ENCODE peak calls at places on chromosomes 5 and 9, in six cellular contexts. E is H9, M is HCT116, Q is fibroblast of lung, O is GM23248, B is neural progenitor cell. Z is an unnamed sample. For H3K79me2 and H4K20me1, the result is how much of the 10 kb centered on the place peaks cover.

GRCh38 chr5:84478603-84479002 is 93.9 kb upstream of the EDIL3 start:
- DNase-seq in B (no peak), E (no peak), Q (no peak), M (no peak), O (no peak), Z (no peak)

GRCh38 chr5:125696762-125697161 is 726.4 kb upstream of the GRAMD2B start:
- DNase-seq in B (no peak), O (peak), Q (peak), M (no peak), E (no peak), Z (no peak)

GRCh38 chr9:34010979-34011378 is 37.7 kb downstream of the UBAP2 start:
- DNase-seq in O (peak), E (no peak), B (no peak), M (peak), Q (peak), Z (peak)

GRCh38 chr9:113471143-113471542 is 7.6 kb downstream of the RGS3 start:
- DNase-seq in O (no peak), Q (no peak), B (no peak), M (no peak), E (no peak), Z (no peak)

GRCh38 chr5:177309351-177310191 is 2.1 kb downstream of the MXD3 start:
- DNase-seq in M (peak), O (peak), E (peak), B (peak), Q (peak), Z (peak)

GRCh38 chr5:137496919-137497318 is 2.2 kb downstream of the SPOCK1 start:
- DNase-seq in O (peak), M (no peak), E (no peak), B (no peak), Q (no peak), Z (no peak)

GRCh38 chr9:34650816-34651215 is 1.2 kb upstream of the IL11RA start:
- DNase-seq in Q (peak), M (no peak), O (no peak), E (no peak), B (no peak), Z (no peak)

GRCh38 chr5:55407984-55408383 is 100.2 kb downstream of the MTREX start:
- DNase-seq in B (no peak), O (no peak), E (no peak), M (no peak), Q (no peak), Z (no peak)

GRCh38 chr5:107619781-107620180 is 51.0 kb downstream of the EFNA5 start:
- DNase-seq in B (no peak), M (no peak), O (no peak), Q (no peak), E (no peak), Z (no peak)

GRCh38 chr5:96294887-96295209 is 138.2 kb downstream of the PCSK1 start:
- DNase-seq in B (no peak), O (no peak), M (no peak), Q (no peak), E (no peak), Z (no peak)

GRCh38 chr5:53820802-53821171 is 260.3 kb downstream of the NDUFS4 start:
- DNase-seq in Q (no peak), E (no peak), B (no peak), M (no peak), O (no peak), Z (no peak)

GRCh38 chr9:72948906-72949582 is 3.8 kb downstream of the ALDH1A1 start:
- DNase-seq in E (no peak), B (no peak), O (no peak), Q (no peak), M (no peak), Z (no peak)

GRCh38 chr9:12640021-12640587 is 53.1 kb upstream of the TYRP1 start:
- DNase-seq in M (peak), O (peak), Q (peak), B (peak), E (no peak), Z (peak)

DNA sequence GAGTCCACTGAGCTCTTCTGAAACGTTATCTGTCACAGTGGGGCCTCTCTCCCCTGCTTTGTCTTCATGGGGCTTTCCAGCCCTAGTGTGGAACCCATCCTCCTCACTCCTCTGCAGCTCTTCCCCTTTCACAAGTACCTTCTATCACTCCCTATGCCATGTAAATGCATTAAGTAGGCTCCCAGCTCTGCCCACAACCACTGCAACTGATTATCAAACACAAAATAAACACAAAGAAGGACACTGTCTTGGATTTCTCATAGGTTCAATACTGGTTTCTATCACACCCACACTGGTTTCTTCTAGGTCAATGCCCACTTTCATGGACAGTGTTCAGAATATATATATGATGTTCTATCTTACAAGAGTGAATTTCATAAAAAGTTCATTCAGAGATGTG is 139.4 kb downstream of the GNAQ start:
- DNase-seq in Q (no peak), B (no peak), M (no peak), O (no peak), E (no peak), Z (no peak)
- H3K79me2 ChIP-seq in Q (under half), B (under half), M (under half), O (under half), E (under half), Z (under half)

DNA sequence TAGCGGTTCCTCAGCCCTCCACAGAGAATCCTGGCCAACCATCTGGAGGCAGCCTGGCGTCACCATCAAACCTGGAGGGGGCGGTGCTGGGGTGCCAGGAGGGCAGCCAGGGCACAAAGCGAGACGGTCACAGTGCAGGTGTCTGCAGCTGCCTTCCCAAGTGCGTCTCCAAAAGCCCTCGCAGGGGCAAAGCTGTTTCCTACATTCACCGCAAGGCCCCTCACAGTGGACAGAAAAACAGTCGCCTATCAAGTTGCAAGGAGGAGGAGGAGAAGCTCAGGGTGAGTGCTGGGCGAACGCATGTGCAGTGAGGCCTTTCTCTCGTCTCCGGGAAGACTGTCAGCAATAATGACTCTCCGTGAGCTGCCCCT is 18.0 kb upstream of the LHX3 start:
- DNase-seq in M (no peak), E (no peak), B (no peak), Q (no peak), O (no peak), Z (peak)
- H4K20me1 ChIP-seq in M (under half), E (under half), B (half or more), Q (under half), O (under half), Z (under half)

DNA sequence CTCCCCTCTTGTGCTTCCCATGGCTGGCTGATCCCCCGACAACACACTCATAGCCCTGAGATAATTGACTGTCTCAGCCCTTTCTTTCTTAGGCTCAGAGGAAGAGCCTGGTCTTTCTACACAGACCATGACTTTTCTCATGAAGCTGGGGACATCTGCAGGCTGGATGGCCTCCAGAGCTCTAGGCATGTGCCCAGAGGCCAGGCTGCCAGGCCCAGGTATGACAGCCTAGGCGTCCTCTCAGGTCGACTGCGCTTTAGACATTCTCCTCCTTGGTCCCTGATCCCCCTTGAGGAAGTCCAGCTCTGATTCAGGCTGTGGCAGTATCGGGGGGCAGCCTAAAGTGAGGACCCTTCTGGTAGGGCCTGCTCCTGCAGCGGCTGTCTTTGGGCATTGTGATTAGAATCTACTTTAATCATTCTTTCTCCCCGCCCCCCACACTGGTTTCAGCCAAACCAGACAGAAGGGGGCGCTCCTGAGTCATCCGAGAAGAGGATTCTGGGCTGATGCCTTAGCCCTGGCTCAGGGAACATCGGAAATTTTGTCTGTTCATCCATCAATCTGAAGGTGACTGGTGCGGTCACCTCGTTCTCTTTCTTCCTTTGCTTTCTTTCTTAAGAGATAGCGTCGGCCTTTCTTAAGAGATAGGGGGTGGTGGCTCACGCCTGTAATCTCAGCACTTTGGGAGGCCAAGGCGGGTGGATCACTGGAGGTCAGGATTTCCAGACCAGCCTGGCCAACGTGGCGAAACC is 66.5 kb upstream of the HSPA9 start:
- DNase-seq in M (peak), O (peak), E (peak), B (peak), Q (peak), Z (peak)
- H3K4me2 ChIP-seq in M (peak), O (peak), E (no peak), B (no peak), Q (no peak), Z (no peak)

GRCh38 chr5:150364004-150364403 is 6.5 kb downstream of the TCOF1 start:
- DNase-seq in M (no peak), O (no peak), B (no peak), E (no peak), Q (no peak), Z (no peak)

GRCh38 chr5:150361301-150361700 is 3.8 kb downstream of the TCOF1 start:
- DNase-seq in B (no peak), M (no peak), E (no peak), O (no peak), Q (no peak), Z (peak)

GRCh38 chr5:150358261-150359095 is 981 bp downstream of the TCOF1 start:
- DNase-seq in B (no peak), Q (peak), M (peak), O (peak), E (no peak), Z (peak)

GRCh38 chr5:150368526-150368925 is 11.0 kb downstream of the TCOF1 start:
- DNase-seq in B (no peak), Q (no peak), M (no peak), E (no peak), O (no peak), Z (no peak)

DNA sequence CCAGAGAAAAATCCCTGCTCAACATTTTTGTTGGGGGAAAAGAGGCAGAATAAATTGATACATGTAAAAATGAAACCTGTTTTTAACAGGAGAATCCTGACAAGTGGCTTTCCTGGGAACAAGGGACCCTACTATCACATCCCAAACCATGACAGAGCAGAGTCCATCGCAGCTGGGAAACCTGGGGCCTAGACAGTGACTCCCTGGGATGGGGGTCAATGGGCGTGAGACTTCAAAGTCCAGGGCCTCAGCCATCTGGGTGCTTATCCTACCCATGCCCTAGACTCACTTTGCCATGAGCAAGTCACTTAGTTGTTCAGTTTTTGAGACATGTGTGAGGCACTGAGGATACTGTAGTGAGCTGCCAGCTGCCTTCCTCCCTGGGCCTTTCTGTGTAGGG is 5.7 kb downstream of the TCOF1 start:
- DNase-seq in M (no peak), E (no peak), B (no peak), Q (no peak), O (no peak), Z (no peak)
- H3K79me2 ChIP-seq in M (half or more), E (under half), B (under half), Q (under half), O (under half), Z (under half)

GRCh38 chr5:173003360-173003759 is 19.8 kb downstream of the ATP6V0E1 start:
- DNase-seq in Q (no peak), M (no peak), O (no peak), B (no peak), E (no peak), Z (no peak)
- H4K20me1 ChIP-seq in Q (under half), M (under half), O (under half), B (under half), E (under half), Z (under half)

GRCh38 chr5:145941096-145941676 is 4.8 kb downstream of the SH3RF2 start:
- DNase-seq in B (no peak), E (no peak), M (no peak), O (peak), Q (no peak), Z (no peak)

GRCh38 chr5:145936401-145937131 is at the start of gene SH3RF2:
- DNase-seq in B (peak), O (peak), E (peak), M (peak), Q (peak), Z (no peak)

GRCh38 chr5:145937432-145938250 is 1.3 kb downstream of the SH3RF2 start:
- DNase-seq in E (peak), Q (no peak), B (no peak), O (peak), M (peak), Z (no peak)

GRCh38 chr5:145939532-145940065 is 3.2 kb downstream of the SH3RF2 start:
- DNase-seq in E (no peak), M (no peak), B (no peak), Q (no peak), O (no peak), Z (no peak)

DNA sequence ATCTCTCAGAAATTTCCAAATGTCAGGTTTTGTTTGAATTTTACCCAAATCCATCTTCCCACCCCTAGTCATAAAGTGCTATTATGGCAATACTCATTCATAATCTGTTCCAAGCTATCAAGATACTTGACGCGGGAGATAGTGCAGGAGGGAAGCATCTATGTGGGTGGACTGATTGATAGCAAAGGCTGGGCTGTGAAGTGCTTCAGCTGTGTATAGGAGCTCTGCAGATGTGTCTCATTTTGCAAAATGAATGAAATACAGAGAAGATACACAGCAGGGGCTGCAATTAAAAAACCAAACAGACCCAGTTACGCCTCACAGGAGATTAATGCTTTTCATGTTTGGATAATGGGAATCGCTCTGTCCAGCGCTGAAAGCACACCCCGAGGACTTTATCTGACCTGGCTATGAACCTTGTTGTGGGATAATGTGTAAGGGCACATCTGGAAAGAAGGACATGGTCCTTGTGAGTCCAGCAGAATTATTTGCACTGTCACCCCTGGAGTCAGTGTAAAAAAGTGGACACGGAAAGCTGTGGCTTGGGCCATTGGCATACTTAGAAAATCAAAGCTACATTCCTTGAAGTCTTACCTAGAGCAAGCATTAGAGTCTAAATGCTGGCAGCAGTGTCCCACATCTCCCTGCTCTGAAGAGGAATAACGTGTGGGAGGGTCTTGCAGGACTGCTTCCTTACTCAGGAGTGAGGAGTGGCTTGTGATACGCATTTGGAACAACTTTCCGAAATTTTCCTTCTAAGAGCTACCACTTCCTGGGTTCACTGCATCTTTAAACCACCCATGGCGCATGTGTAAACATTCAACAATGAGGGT is 2.5 kb downstream of the SH3RF2 start:
- DNase-seq in E (no peak), Q (no peak), O (no peak), M (no peak), B (no peak), Z (no peak)
- H3K4me2 ChIP-seq in E (no peak), Q (no peak), O (no peak), M (peak), B (peak), Z (no peak)